ENCODE peak calls at places on chromosomes 16 and 17, in four cellular contexts. P, R, O and I are unnamed samples.

GRCh38 chr17:2841606-2842005 is 45.4 kb downstream of the RAP1GAP2 start:
- DNase-seq in R (peak), P (no peak), O (no peak), I (no peak)

GRCh38 chr17:69326302-69327059 is 452 bp downstream of the ABCA5 start:
- DNase-seq in P (no peak), R (no peak), O (no peak), I (no peak)

GRCh38 chr17:62043602-62044001 is 21.5 kb downstream of the MED13 start:
- DNase-seq in P (no peak), O (no peak), R (no peak), I (no peak)

GRCh38 chr16:49474741-49475140 is 101.1 kb downstream of the C16orf78 start:
- DNase-seq in P (no peak), O (no peak), R (no peak), I (no peak)

GRCh38 chr17:64001763-64002529 is 3.8 kb downstream of the PRR29 start:
- DNase-seq in R (no peak), P (no peak), O (no peak), I (peak)

GRCh38 chr17:42132941-42133340 is 10.3 kb downstream of the HSPB9 start:
- DNase-seq in R (peak), P (no peak), O (peak), I (peak)

GRCh38 chr17:78133971-78134898 is 3.7 kb downstream of the TMC8 start:
- DNase-seq in R (no peak), P (peak), O (no peak), I (no peak)

GRCh38 chr17:17837380-17837821 is 615 bp upstream of the SREBF1 start:
- DNase-seq in O (no peak), R (peak), P (no peak), I (peak)

GRCh38 chr16:27222499-27223225 is 19.3 kb downstream of the KDM8 start:
- DNase-seq in O (no peak), P (no peak), R (peak), I (no peak)

GRCh38 chr17:65987988-65988387 is 203.9 kb downstream of the CEP112 start:
- DNase-seq in O (no peak), P (no peak), R (peak), I (peak)

GRCh38 chr17:79919164-79919585 is 79.9 kb upstream of the CBX4 start:
- DNase-seq in O (peak), P (no peak), R (peak), I (peak)

GRCh38 chr16:87965973-87966667 is 14.9 kb downstream of the BANP start:
- DNase-seq in R (no peak), O (no peak), P (no peak), I (peak)

GRCh38 chr16:49556252-49557069 is 182.9 kb downstream of the C16orf78 start:
- DNase-seq in R (no peak), P (no peak), O (no peak), I (no peak)

GRCh38 chr17:48860034-48860433 is 29.2 kb downstream of the CALCOCO2 start:
- DNase-seq in P (no peak), O (no peak), R (no peak), I (no peak)

GRCh38 chr17:8870406-8871040 is 3.0 kb upstream of the PIK3R6 start:
- DNase-seq in R (no peak), P (no peak), O (no peak), I (no peak)

GRCh38 chr16:47460301-47460754 is 535 bp downstream of the ITFG1 start:
- DNase-seq in R (peak), O (peak), P (no peak), I (no peak)

GRCh38 chr16:22373662-22374310 is 633 bp downstream of the CDR2 start:
- DNase-seq in R (no peak), O (peak), P (peak), I (no peak)

GRCh38 chr16:69904495-69905170 is 46.5 kb upstream of the CLEC18A start:
- DNase-seq in O (no peak), P (no peak), R (no peak), I (no peak)

GRCh38 chr17:6755731-6756184 is at the start of gene XAF1:
- DNase-seq in P (peak), R (no peak), O (peak), I (peak)

GRCh38 chr16:69610356-69610755 is 44.6 kb downstream of the NFAT5 start:
- DNase-seq in O (no peak), P (no peak), R (no peak), I (no peak)

GRCh38 chr17:59361386-59361785 is 29.9 kb downstream of the YPEL2 start:
- DNase-seq in R (peak), O (no peak), P (no peak), I (peak)

GRCh38 chr17:15109608-15110007 is 155.5 kb downstream of the PMP22 start:
- DNase-seq in R (no peak), P (no peak), O (no peak), I (no peak)

GRCh38 chr16:50369133-50369804 is 481 bp upstream of the BRD7 start:
- DNase-seq in P (no peak), R (no peak), O (no peak), I (no peak)